ENCODE peak calls at places on chromosomes 1 and 21, in four cellular contexts. One of them, this sample, is unnamed.

GRCh38 chr1:104853276-104853675 is 1103.6 kb downstream of the AMY1C start:
- DNase-seq in GM12878: no peak
- DNase-seq in H1: no peak
- DNase-seq in HepG2: no peak
- DNase-seq in this sample: no peak

GRCh38 chr1:47693115-47693514 is 255.3 kb downstream of the FOXD2 start:
- DNase-seq in GM12878: no peak
- DNase-seq in H1: no peak
- DNase-seq in HepG2: no peak
- DNase-seq in this sample: no peak

GRCh38 chr1:19315378-19316206 is 3.5 kb downstream of the SLC66A1 start:
- DNase-seq in GM12878: peak; percentile 56
- DNase-seq in H1: no peak
- DNase-seq in HepG2: no peak
- DNase-seq in this sample: no peak

GRCh38 chr1:168966217-168966616 is 140.3 kb upstream of the ATP1B1 start:
- DNase-seq in GM12878: no peak
- DNase-seq in H1: no peak
- DNase-seq in HepG2: no peak
- DNase-seq in this sample: no peak

GRCh38 chr21:33266784-33267135 is 593 bp downstream of the IL10RB start:
- DNase-seq in GM12878: no peak
- DNase-seq in H1: no peak
- DNase-seq in HepG2: no peak
- DNase-seq in this sample: no peak

GRCh38 chr1:75521658-75522057 is 89.3 kb downstream of the SLC44A5 start:
- DNase-seq in GM12878: no peak
- DNase-seq in H1: no peak
- DNase-seq in HepG2: no peak
- DNase-seq in this sample: no peak

GRCh38 chr1:94773296-94773809 is 46.8 kb upstream of the SLC44A3 start:
- DNase-seq in GM12878: no peak
- DNase-seq in H1: no peak
- DNase-seq in HepG2: no peak
- DNase-seq in this sample: no peak

GRCh38 chr1:90580176-90580575 is 136.9 kb downstream of the BARHL2 start:
- DNase-seq in GM12878: no peak
- DNase-seq in H1: no peak
- DNase-seq in HepG2: no peak
- DNase-seq in this sample: no peak

GRCh38 chr1:163163861-163164582 is 38.7 kb downstream of the RGS5 start:
- DNase-seq in GM12878: no peak
- DNase-seq in H1: no peak
- DNase-seq in HepG2: no peak
- DNase-seq in this sample: no peak

GRCh38 chr1:26195805-26196204 is 5.4 kb downstream of the CATSPER4 start:
- DNase-seq in GM12878: no peak
- DNase-seq in H1: no peak
- DNase-seq in HepG2: no peak
- DNase-seq in this sample: no peak

GRCh38 chr1:203317429-203318228 is 12.3 kb downstream of the BTG2 start:
- DNase-seq in GM12878: no peak
- DNase-seq in H1: no peak
- DNase-seq in HepG2: no peak
- DNase-seq in this sample: no peak

GRCh38 chr1:53891021-53891420 is 1.4 kb upstream of the YIPF1 start:
- DNase-seq in GM12878: no peak
- DNase-seq in H1: no peak
- DNase-seq in HepG2: no peak
- DNase-seq in this sample: no peak

GRCh38 chr1:94395748-94396309 is 22.4 kb upstream of the ABCD3 start:
- DNase-seq in GM12878: no peak
- DNase-seq in H1: no peak
- DNase-seq in HepG2: peak; percentile 28
- DNase-seq in this sample: no peak

GRCh38 chr1:98068016-98068415 is 147.2 kb upstream of the DPYD start:
- DNase-seq in GM12878: no peak
- DNase-seq in H1: no peak
- DNase-seq in HepG2: no peak
- DNase-seq in this sample: no peak

GRCh38 chr1:163650624-163651023 is 328.9 kb downstream of the NUF2 start:
- DNase-seq in GM12878: no peak
- DNase-seq in H1: no peak
- DNase-seq in HepG2: no peak
- DNase-seq in this sample: no peak

GRCh38 chr1:39080884-39081265 is 54.7 kb downstream of the NDUFS5 start:
- DNase-seq in GM12878: no peak
- DNase-seq in H1: peak; percentile 86
- DNase-seq in HepG2: no peak
- DNase-seq in this sample: no peak

GRCh38 chr1:117210831-117211261 is at the start of gene VTCN1:
- DNase-seq in GM12878: no peak
- DNase-seq in H1: no peak
- DNase-seq in HepG2: no peak
- DNase-seq in this sample: no peak

GRCh38 chr1:204218552-204218951 is 4.8 kb upstream of the GOLT1A start:
- DNase-seq in GM12878: no peak
- DNase-seq in H1: no peak
- DNase-seq in HepG2: no peak
- DNase-seq in this sample: no peak

GRCh38 chr1:94316836-94317789 is 79.7 kb upstream of the ARHGAP29 start:
- DNase-seq in GM12878: no peak
- DNase-seq in H1: no peak
- DNase-seq in HepG2: peak; percentile 83
- DNase-seq in this sample: no peak

GRCh38 chr1:47212636-47213229 is 19.3 kb downstream of the TAL1 start:
- DNase-seq in GM12878: no peak
- DNase-seq in H1: no peak
- DNase-seq in HepG2: no peak
- DNase-seq in this sample: no peak

GRCh38 chr1:30731806-30732276 is 8.5 kb upstream of the MATN1 start:
- DNase-seq in GM12878: no peak
- DNase-seq in H1: no peak
- DNase-seq in HepG2: no peak
- DNase-seq in this sample: no peak

GRCh38 chr1:63913533-63913932 is 139.7 kb downstream of the ROR1 start:
- DNase-seq in GM12878: no peak
- DNase-seq in H1: no peak
- DNase-seq in HepG2: no peak
- DNase-seq in this sample: no peak

GRCh38 chr21:45997495-45998275 is 16.1 kb downstream of the COL6A1 start:
- DNase-seq in GM12878: no peak
- DNase-seq in H1: no peak
- DNase-seq in HepG2: no peak
- DNase-seq in this sample: no peak

GRCh38 chr1:226772456-226773139 is 33.5 kb upstream of the ITPKB start:
- DNase-seq in GM12878: peak; percentile 51
- DNase-seq in H1: no peak
- DNase-seq in HepG2: no peak
- DNase-seq in this sample: no peak

GRCh38 chr21:26515257-26515656 is 57.8 kb downstream of the CYYR1 start:
- DNase-seq in GM12878: no peak
- DNase-seq in H1: no peak
- DNase-seq in HepG2: no peak
- DNase-seq in this sample: no peak

GRCh38 chr1:178928985-178929384 is 58.1 kb upstream of the ANGPTL1 start:
- DNase-seq in GM12878: no peak
- DNase-seq in H1: no peak
- DNase-seq in HepG2: no peak
- DNase-seq in this sample: peak; percentile 32

GRCh38 chr1:26864610-26865480 is 1.9 kb downstream of the SFN start:
- DNase-seq in GM12878: peak; percentile 91
- DNase-seq in H1: peak; percentile 97
- DNase-seq in HepG2: peak; percentile 93
- DNase-seq in this sample: peak; percentile 99

GRCh38 chr1:96927125-96927524 is 205.5 kb downstream of the PTBP2 start:
- DNase-seq in GM12878: no peak
- DNase-seq in H1: no peak
- DNase-seq in HepG2: no peak
- DNase-seq in this sample: peak; percentile 63

GRCh38 chr1:208412994-208413393 is 168.8 kb upstream of the PLXNA2 start:
- DNase-seq in GM12878: no peak
- DNase-seq in H1: no peak
- DNase-seq in HepG2: no peak
- DNase-seq in this sample: no peak

GRCh38 chr1:230277201-230277771 is 148.8 kb downstream of the PGBD5 start:
- DNase-seq in GM12878: no peak
- DNase-seq in H1: peak; percentile 74
- DNase-seq in HepG2: no peak
- DNase-seq in this sample: peak; percentile 98

GRCh38 chr1:18795002-18795689 is 64.3 kb downstream of the TAS1R2 start:
- DNase-seq in GM12878: no peak
- DNase-seq in H1: no peak
- DNase-seq in HepG2: no peak
- DNase-seq in this sample: no peak

GRCh38 chr1:38026592-38027200 is 14.2 kb downstream of the UTP11 start:
- DNase-seq in GM12878: no peak
- DNase-seq in H1: no peak
- DNase-seq in HepG2: no peak
- DNase-seq in this sample: no peak

GRCh38 chr1:62735491-62736171 is 47.4 kb upstream of the DOCK7 start:
- DNase-seq in GM12878: no peak
- DNase-seq in H1: no peak
- DNase-seq in HepG2: no peak
- DNase-seq in this sample: no peak

GRCh38 chr1:185969028-185969427 is 234.8 kb downstream of the HMCN1 start:
- DNase-seq in GM12878: no peak
- DNase-seq in H1: no peak
- DNase-seq in HepG2: no peak
- DNase-seq in this sample: no peak

GRCh38 chr1:157803851-157804250 is 16.1 kb downstream of the FCRL1 start:
- DNase-seq in GM12878: no peak
- DNase-seq in H1: no peak
- DNase-seq in HepG2: no peak
- DNase-seq in this sample: no peak

GRCh38 chr1:157798211-157798610 is 21.3 kb upstream of the FCRL2 start:
- DNase-seq in GM12878: no peak
- DNase-seq in H1: no peak
- DNase-seq in HepG2: no peak
- DNase-seq in this sample: no peak
- TF ChIP-seq SUZ12 in GM12878: no peak
- TF ChIP-seq SUZ12 in H1: no peak
- TF ChIP-seq SUZ12 in HepG2: no peak
- TF ChIP-seq SUZ12 in this sample: no peak

GRCh38 chr1:176517484-176517883 is 54.5 kb downstream of the PAPPA2 start:
- DNase-seq in GM12878: peak; percentile 1
- DNase-seq in H1: no peak
- DNase-seq in HepG2: no peak
- DNase-seq in this sample: no peak
- TF ChIP-seq YY1 in GM12878: no peak
- TF ChIP-seq YY1 in H1: no peak
- TF ChIP-seq YY1 in HepG2: no peak
- TF ChIP-seq YY1 in this sample: no peak

DNA sequence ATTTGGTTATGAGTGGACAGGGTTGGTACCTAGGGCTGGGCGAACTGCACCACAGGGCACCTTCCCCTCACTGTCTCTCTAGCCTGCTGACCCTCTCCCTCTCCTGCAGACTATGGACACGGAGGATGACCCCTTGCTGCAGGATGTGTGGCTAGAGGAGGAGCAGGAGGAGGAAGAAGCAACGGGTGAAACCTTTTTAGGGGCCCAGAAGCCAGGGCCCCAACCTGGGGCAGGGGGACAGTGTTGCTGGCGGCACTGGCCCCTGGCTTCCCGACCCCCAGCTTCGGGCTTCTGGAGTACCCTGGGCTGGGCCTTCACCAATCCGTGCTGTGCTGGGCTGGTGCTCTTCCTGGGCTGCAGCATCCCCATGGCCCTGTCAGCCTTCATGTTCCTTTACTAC is 21.9 kb downstream of the DISP3 start:
- DNase-seq in GM12878: no peak
- DNase-seq in H1: no peak
- DNase-seq in HepG2: no peak
- DNase-seq in this sample: no peak
- H3K27me3 ChIP-seq in GM12878: no peaks in the 10 kb centered on the region
- H3K27me3 ChIP-seq in H1: no peaks in the 10 kb centered on the region
- H3K27me3 ChIP-seq in HepG2: peaks cover 38% of the 10 kb centered on the region
- H3K27me3 ChIP-seq in this sample: no peaks in the 10 kb centered on the region

DNA sequence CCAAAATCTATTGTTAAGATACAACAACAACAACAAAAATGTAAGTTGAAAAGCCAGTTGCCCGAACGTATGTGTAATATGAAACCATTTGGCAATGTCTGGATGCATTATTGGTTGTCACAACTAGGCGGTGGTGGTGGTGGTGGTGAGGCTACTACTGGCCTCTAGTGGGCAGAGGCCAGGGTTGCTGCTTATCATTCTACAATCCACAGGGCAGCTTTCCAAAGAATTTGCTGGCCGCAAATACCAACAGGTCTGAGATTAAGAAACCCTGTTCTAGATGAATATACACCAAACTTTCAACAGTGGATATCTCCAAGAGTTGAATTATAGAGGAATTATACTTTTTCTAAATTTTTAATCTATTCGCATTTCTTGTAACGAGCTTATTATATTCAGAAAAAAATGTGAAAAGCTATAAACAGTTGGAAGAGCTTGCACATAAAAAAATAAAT is 26.8 kb upstream of the ZNF697 start:
- DNase-seq in GM12878: no peak
- DNase-seq in H1: no peak
- DNase-seq in HepG2: peak; percentile 79
- DNase-seq in this sample: peak; percentile 89
- TF ChIP-seq SUZ12 in GM12878: no peak
- TF ChIP-seq SUZ12 in H1: no peak
- TF ChIP-seq SUZ12 in HepG2: no peak
- TF ChIP-seq SUZ12 in this sample: no peak

DNA sequence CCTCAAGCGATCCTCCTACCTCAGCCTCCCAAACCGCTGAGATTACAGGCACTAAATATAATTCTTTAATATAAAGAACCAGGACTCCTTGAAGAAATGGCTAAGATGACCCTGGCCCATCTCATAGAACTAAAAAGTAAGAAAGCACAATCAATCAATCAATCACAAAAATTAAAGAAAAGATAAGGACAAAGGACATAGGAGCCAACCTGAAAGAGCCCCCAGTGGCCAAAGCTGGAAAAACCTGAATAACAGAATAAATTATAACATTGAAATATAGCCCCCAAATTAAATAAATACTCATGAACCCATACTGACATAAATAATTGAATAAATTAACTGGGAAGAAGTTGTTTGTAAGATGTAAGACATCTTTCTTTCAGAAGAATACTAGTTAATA is 8.9 kb downstream of the NUP210L start:
- DNase-seq in GM12878: no peak
- DNase-seq in H1: no peak
- DNase-seq in HepG2: no peak
- DNase-seq in this sample: no peak
- TF ChIP-seq YY1 in GM12878: no peak
- TF ChIP-seq YY1 in H1: no peak
- TF ChIP-seq YY1 in HepG2: no peak
- TF ChIP-seq YY1 in this sample: no peak

GRCh38 chr1:228540161-228540917 is 53.2 kb downstream of the RNF187 start:
- DNase-seq in GM12878: no peak
- DNase-seq in H1: no peak
- DNase-seq in HepG2: no peak
- DNase-seq in this sample: no peak
- H3K27me3 ChIP-seq in GM12878: no peaks in the 10 kb centered on the region
- H3K27me3 ChIP-seq in H1: peaks cover 61% of the 10 kb centered on the region
- H3K27me3 ChIP-seq in HepG2: peaks cover 3% of the 10 kb centered on the region
- H3K27me3 ChIP-seq in this sample: peaks cover 7% of the 10 kb centered on the region